ENCODE peak calls at places on chromosomes 11 and 22, in six cellular contexts. V is kidney; P is CD8-positive, alpha-beta T cell; Y is thoracic aorta; Z is PC-3; N is GM23338. A is an unnamed sample.

GRCh38 chr11:42085736-42086135 is 626.3 kb upstream of the LRRC4C start:
- DNase-seq in N (no peak), Z (no peak), Y (no peak), P (no peak), V (no peak), A (no peak)

GRCh38 chr11:122074022-122074421 is 42.0 kb downstream of the BLID start:
- DNase-seq in P (no peak), N (no peak), Y (no peak), Z (no peak), V (no peak), A (no peak)

GRCh38 chr11:112635338-112635737 is 325.9 kb upstream of the NCAM1 start:
- DNase-seq in Z (no peak), Y (no peak), N (no peak), V (no peak), P (no peak), A (no peak)

GRCh38 chr11:86101493-86101892 is 32.6 kb upstream of the PICALM start:
- DNase-seq in Z (peak; percentile 72), V (no peak), Y (no peak), P (no peak), N (no peak), A (peak; percentile 66)

GRCh38 chr11:15327786-15328231 is 213.1 kb downstream of the INSC start:
- DNase-seq in N (peak; percentile 93), Z (peak; percentile 3), V (peak; percentile 71), P (no peak), Y (no peak), A (peak; percentile 16)

GRCh38 chr11:32893947-32894827 is 1.6 kb downstream of the QSER1 start:
- DNase-seq in Z (peak; percentile 78), Y (no peak), N (peak; percentile 76), V (no peak), P (peak; percentile 12), A (peak; percentile 90)

GRCh38 chr22:48704335-48704734 is 1123.3 kb downstream of the BRD1 start:
- DNase-seq in N (no peak), Z (no peak), Y (no peak), P (no peak), V (peak; percentile 35), A (no peak)

GRCh38 chr11:18705651-18706281 is 7.2 kb downstream of the TMEM86A start:
- DNase-seq in Z (no peak), N (peak; percentile 54), Y (no peak), P (peak; percentile 22), V (peak; percentile 86), A (no peak)

GRCh38 chr11:75386912-75387311 is 12.4 kb upstream of the RPS3 start:
- DNase-seq in Z (peak; percentile 69), Y (no peak), V (no peak), N (peak; percentile 69), P (no peak), A (no peak)

GRCh38 chr11:32485733-32486132 is 50.4 kb upstream of the WT1 start:
- DNase-seq in V (no peak), Z (no peak), P (no peak), Y (no peak), N (no peak), A (no peak)

GRCh38 chr22:43830931-43831560 is 18.9 kb upstream of the EFCAB6 start:
- DNase-seq in Z (no peak), Y (no peak), P (no peak), N (no peak), V (peak; percentile 38), A (no peak)

GRCh38 chr22:17797721-17798559 is 23.7 kb upstream of the BID start:
- DNase-seq in Y (no peak), V (no peak), N (no peak), P (no peak), Z (no peak), A (no peak)

GRCh38 chr11:70606951-70607330 is 208.6 kb downstream of the CTTN start:
- DNase-seq in N (no peak), V (peak; percentile 19), P (no peak), Z (no peak), Y (no peak), A (no peak)

GRCh38 chr11:57163160-57163868 is 18.4 kb upstream of the LRRC55 start:
- DNase-seq in Y (no peak), N (no peak), V (no peak), Z (no peak), P (no peak), A (no peak)

GRCh38 chr22:37100589-37101127 is 8.9 kb downstream of the TMPRSS6 start:
- DNase-seq in P (no peak), Z (no peak), N (no peak), V (no peak), Y (no peak), A (no peak)

GRCh38 chr11:5624489-5625278 is at the start of gene TRIM34:
- DNase-seq in Z (peak; percentile 70), V (no peak), N (peak; percentile 76), P (peak; percentile 53), Y (no peak), A (peak; percentile 64)

GRCh38 chr11:8381871-8382396 is 118.3 kb upstream of the LMO1 start:
- DNase-seq in Y (no peak), V (no peak), N (no peak), Z (no peak), P (no peak), A (no peak)

GRCh38 chr11:6249822-6250555 is 9.6 kb upstream of the CCKBR start:
- DNase-seq in Z (peak; percentile 77), V (no peak), P (no peak), N (no peak), Y (no peak), A (peak; percentile 85)

GRCh38 chr11:46916669-46917108 is 1.7 kb downstream of the LRP4 start:
- DNase-seq in N (peak; percentile 89), Y (no peak), Z (no peak), P (no peak), V (peak; percentile 83), A (peak; percentile 66)
- TF ChIP-seq CTCF in N (no peak), Y (no peak), Z (no peak), P (no peak), V (no peak), A (peak; percentile 45)

GRCh38 chr11:78220218-78221157 is 31.8 kb downstream of the USP35 start:
- DNase-seq in V (no peak), N (no peak), Y (no peak), P (no peak), Z (no peak), A (no peak)

GRCh38 chr11:78224506-78224905 is 35.8 kb downstream of the USP35 start:
- DNase-seq in Z (no peak), P (no peak), N (no peak), Y (no peak), V (no peak), A (no peak)

GRCh38 chr11:78224906-78225420 is 36.2 kb downstream of the USP35 start:
- DNase-seq in P (no peak), Z (no peak), V (no peak), N (no peak), Y (no peak), A (no peak)

GRCh38 chr11:78221396-78222315 is 32.9 kb downstream of the USP35 start:
- DNase-seq in V (no peak), Z (no peak), P (no peak), N (no peak), Y (no peak), A (peak; percentile 27)

DNA sequence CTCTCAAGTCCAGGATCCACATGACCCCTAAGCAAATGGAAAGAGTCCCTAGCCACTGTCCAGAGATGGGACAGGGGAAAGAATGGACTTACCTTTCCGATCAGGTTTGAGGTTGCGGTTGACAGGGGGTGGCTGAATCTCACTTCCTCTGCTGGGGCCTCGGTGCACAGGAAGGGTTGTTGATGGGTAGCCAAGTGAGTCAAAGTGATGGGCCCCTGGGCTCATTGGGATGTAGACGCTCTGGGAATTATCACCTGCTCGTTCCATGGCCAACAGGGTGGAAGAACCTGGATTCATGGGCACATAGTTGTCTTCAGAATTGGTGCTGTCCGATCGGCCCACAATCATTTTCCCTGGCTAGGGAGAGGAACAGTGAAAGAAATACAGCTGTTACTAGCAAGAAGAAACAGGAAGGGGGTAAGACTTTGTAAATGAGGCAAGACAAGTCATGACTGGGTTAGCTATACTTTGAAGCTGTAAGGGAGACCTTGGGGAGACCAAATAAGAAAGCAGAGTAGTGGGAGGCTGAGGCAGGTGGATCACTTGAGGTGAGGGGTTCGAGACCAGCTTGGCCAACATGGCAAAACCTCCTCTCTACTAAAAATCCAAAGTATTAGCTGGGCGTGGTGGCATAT is 34.7 kb downstream of the USP35 start:
- DNase-seq in Z (no peak), V (no peak), P (no peak), Y (no peak), N (no peak), A (no peak)
- H3K4me3 ChIP-seq in Z (no peak overlapping the region), V (no peak overlapping the region), P (no peak overlapping the region), Y (no peak overlapping the region), N (no peak overlapping the region), A (no peak overlapping the region)

GRCh38 chr11:109865558-109866186 is 227.5 kb upstream of the ZC3H12C start:
- DNase-seq in N (peak; percentile 21), Y (no peak), Z (peak; percentile 62), P (no peak), V (peak; percentile 63), A (no peak)
- TF ChIP-seq CTCF in N (peak; percentile 20), Y (no peak), Z (peak; percentile 58), P (no peak), V (no peak), A (no peak)

DNA sequence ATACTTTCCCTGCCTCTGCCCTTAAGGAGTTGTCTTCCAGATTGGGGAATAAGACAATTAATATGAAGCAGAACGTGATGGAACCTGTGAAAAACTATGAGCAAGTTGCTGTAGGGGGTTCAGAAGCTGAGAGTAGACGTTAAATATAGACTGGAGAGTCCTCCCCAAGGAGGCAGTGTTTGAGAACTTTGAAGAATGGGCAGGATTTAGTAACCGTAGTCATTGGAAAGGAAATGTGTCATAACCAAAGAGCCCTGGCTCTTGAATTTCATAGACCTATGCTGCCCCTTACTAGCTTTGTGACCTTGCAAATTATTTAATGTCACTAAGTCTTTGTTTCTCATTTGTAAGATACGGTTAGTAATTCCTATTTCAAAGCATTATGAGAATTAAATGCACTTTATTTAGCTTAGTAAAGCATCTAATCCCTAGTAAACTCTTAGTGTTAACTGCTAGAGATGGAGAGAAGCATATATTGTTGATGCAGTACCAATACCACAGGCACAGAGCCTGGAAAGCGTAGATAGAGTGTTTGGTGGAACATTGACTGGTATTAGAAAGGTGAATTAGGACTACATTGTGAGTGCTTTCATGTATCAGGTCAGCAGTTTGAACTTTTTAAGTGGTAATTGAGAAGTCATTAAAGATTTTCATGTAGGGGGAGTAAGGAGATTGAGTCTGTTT is 54.1 kb downstream of the MCAM start:
- DNase-seq in Y (no peak), N (no peak), P (no peak), Z (peak; percentile 33), V (no peak), A (peak; percentile 56)
- H3K4me3 ChIP-seq in Y (no peak overlapping the region), N (no peak overlapping the region), P (no peak overlapping the region), Z (no peak overlapping the region), V (no peak overlapping the region), A (no peak overlapping the region)

DNA sequence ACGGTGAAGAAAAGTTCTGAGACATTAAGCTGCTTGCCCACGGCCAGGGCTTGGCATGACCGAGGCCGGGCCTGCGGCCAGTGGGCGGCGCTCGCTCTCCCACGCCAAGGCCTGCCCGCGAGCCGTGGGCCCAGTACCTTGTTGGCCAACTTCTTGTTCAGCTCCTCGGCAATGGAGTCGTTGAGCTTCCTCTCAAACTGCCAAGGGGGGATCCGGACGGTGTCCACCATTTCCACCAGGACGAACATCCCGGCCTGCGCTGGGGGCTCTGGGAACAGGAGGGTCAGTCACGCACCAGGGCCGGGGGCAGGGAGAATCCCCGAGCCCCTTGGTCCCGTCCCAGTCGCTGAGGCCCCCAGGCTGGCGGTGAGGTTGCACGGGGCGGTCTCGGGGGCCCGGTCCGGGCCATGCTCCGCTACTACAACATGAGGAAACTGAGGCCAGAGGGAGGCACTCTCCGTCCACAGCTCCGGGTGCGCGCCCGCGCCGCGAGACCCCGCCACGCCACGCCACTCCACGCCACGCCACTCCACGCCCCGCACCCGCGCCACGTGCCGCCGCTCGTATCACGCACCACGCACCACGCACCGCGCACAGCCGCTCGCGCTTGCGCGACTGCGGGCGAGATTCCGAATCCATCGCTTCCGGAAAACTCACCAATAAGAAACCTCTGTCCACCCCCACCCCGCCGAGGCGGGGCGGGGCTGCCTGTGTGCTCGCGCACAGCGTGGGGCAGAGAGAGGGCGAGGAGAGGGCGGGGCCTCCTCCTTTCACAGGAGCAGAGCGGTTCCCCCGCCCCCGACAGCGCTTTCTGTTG is at the start of gene POLR3H:
- DNase-seq in Z (peak; percentile 96), Y (peak; percentile 95), V (peak; percentile 100), N (peak; percentile 99), P (peak; percentile 97), A (peak; percentile 94)
- TF ChIP-seq CTCF in Z (peak; percentile 73), Y (peak; percentile 45), V (peak; percentile 69), N (peak; percentile 55), P (no peak), A (peak; percentile 35)

A was measured in fibroblast of mammary gland.